ENCODE peak calls at places on chromosome 7, in seven cellular contexts. I is left ventricle myocardium superior; L is immature natural killer cell; X is C1 segment of cervical spinal cord; D is RWPE1; E is stimulated activated CD4-positive, alpha-beta T cell treated with anti-CD3 and anti-CD28 coated beads, Interleukin-12 subunit alpha, Interleukin-12 subunit beta, amount 100 ng/mL, for 48 hours; Q is endothelial cell. C is an unnamed sample.

GRCh38 chr7:1567082-1567771 is 2.6 kb downstream of the PSMG3 start:
- DNase-seq in I (peak), L (no peak), X (no peak), D (peak), E (no peak), Q (no peak), C (no peak)

GRCh38 chr7:131015131-131015954 is 281.3 kb upstream of the KLF14 start:
- DNase-seq in I (no peak), L (no peak), X (no peak), D (no peak), E (no peak), Q (no peak), C (no peak)

GRCh38 chr7:51430480-51431086 is 114.0 kb upstream of the COBL start:
- DNase-seq in I (no peak), L (no peak), X (no peak), D (peak), E (peak), Q (peak), C (no peak)

GRCh38 chr7:153657182-153657800 is 394.9 kb upstream of the DPP6 start:
- DNase-seq in I (no peak), L (no peak), X (no peak), D (no peak), E (no peak), Q (no peak), C (no peak)

GRCh38 chr7:74364061-74364460 is 74.9 kb downstream of the CLIP2 start:
- DNase-seq in I (no peak), L (no peak), X (no peak), D (no peak), E (no peak), Q (peak), C (no peak)

GRCh38 chr7:347001-347590 is 57.1 kb downstream of the FOXL3 start:
- DNase-seq in I (no peak), L (no peak), X (no peak), D (no peak), E (no peak), Q (no peak), C (no peak)

GRCh38 chr7:2873686-2874551 is 29.8 kb upstream of the GNA12 start:
- DNase-seq in I (no peak), L (no peak), X (no peak), D (peak), E (no peak), Q (no peak), C (no peak)

GRCh38 chr7:33108591-33108930 is 643 bp downstream of the RP9 start:
- DNase-seq in I (no peak), L (no peak), X (no peak), D (no peak), E (peak), Q (no peak), C (no peak)

GRCh38 chr7:18762189-18762588 is 266.6 kb downstream of the HDAC9 start:
- DNase-seq in I (no peak), L (no peak), X (no peak), D (no peak), E (no peak), Q (no peak), C (no peak)

GRCh38 chr7:26704036-26704435 is 160.4 kb downstream of the SKAP2 start:
- DNase-seq in I (no peak), L (no peak), X (no peak), D (no peak), E (no peak), Q (no peak), C (no peak)

C was measured in psoas muscle.